ENCODE peak calls at places on chromosome 13, in four cellular contexts. One of them, this sample, is unnamed.
A peak's percentile ranks its signal among the peaks of the same experiment; 100 is the strongest.

GRCh38 chr13:76329004-76329403 is 557.2 kb downstream of the KCTD12 start:
- DNase-seq in Calu3: no peak
- DNase-seq in stimulated activated CD8-positive, alpha-beta memory T cell treated with anti-CD3 and anti-CD28 coated beads, Interleukin-12 subunit alpha, Interleukin-12 subunit beta, amount 100 ng/mL, for 4 hours: no peak
- DNase-seq in CD4-positive, alpha-beta T cell: no peak
- DNase-seq in this sample: no peak

GRCh38 chr13:71459708-71460107 is 407.3 kb downstream of the DACH1 start:
- DNase-seq in Calu3: no peak
- DNase-seq in CD4-positive, alpha-beta T cell: no peak
- DNase-seq in stimulated activated CD8-positive, alpha-beta memory T cell treated with anti-CD3 and anti-CD28 coated beads, Interleukin-12 subunit alpha, Interleukin-12 subunit beta, amount 100 ng/mL, for 4 hours: no peak
- DNase-seq in this sample: no peak

GRCh38 chr13:40193290-40194203 is 472.9 kb downstream of the FOXO1 start:
- DNase-seq in CD4-positive, alpha-beta T cell: no peak
- DNase-seq in stimulated activated CD8-positive, alpha-beta memory T cell treated with anti-CD3 and anti-CD28 coated beads, Interleukin-12 subunit alpha, Interleukin-12 subunit beta, amount 100 ng/mL, for 4 hours: no peak
- DNase-seq in Calu3: no peak
- DNase-seq in this sample: no peak

GRCh38 chr13:47826481-47826880 is 174.6 kb downstream of the SUCLA2 start:
- DNase-seq in CD4-positive, alpha-beta T cell: no peak
- DNase-seq in Calu3: no peak
- DNase-seq in stimulated activated CD8-positive, alpha-beta memory T cell treated with anti-CD3 and anti-CD28 coated beads, Interleukin-12 subunit alpha, Interleukin-12 subunit beta, amount 100 ng/mL, for 4 hours: no peak
- DNase-seq in this sample: no peak

GRCh38 chr13:40230833-40231266 is 435.6 kb downstream of the FOXO1 start:
- DNase-seq in Calu3: no peak
- DNase-seq in stimulated activated CD8-positive, alpha-beta memory T cell treated with anti-CD3 and anti-CD28 coated beads, Interleukin-12 subunit alpha, Interleukin-12 subunit beta, amount 100 ng/mL, for 4 hours: no peak
- DNase-seq in CD4-positive, alpha-beta T cell: no peak
- DNase-seq in this sample: no peak

GRCh38 chr13:27020415-27020814 is 151.2 kb downstream of the USP12 start:
- DNase-seq in Calu3: no peak
- DNase-seq in CD4-positive, alpha-beta T cell: no peak
- DNase-seq in stimulated activated CD8-positive, alpha-beta memory T cell treated with anti-CD3 and anti-CD28 coated beads, Interleukin-12 subunit alpha, Interleukin-12 subunit beta, amount 100 ng/mL, for 4 hours: no peak
- DNase-seq in this sample: no peak

GRCh38 chr13:112995395-112996091 is 26.5 kb downstream of the MCF2L start:
- DNase-seq in stimulated activated CD8-positive, alpha-beta memory T cell treated with anti-CD3 and anti-CD28 coated beads, Interleukin-12 subunit alpha, Interleukin-12 subunit beta, amount 100 ng/mL, for 4 hours: no peak
- DNase-seq in CD4-positive, alpha-beta T cell: no peak
- DNase-seq in Calu3: peak; percentile 63
- DNase-seq in this sample: peak; percentile 30

GRCh38 chr13:84400711-84401110 is 518.4 kb upstream of the SLITRK1 start:
- DNase-seq in CD4-positive, alpha-beta T cell: no peak
- DNase-seq in Calu3: no peak
- DNase-seq in stimulated activated CD8-positive, alpha-beta memory T cell treated with anti-CD3 and anti-CD28 coated beads, Interleukin-12 subunit alpha, Interleukin-12 subunit beta, amount 100 ng/mL, for 4 hours: no peak
- DNase-seq in this sample: no peak

GRCh38 chr13:40102854-40103253 is 447.4 kb downstream of the COG6 start:
- DNase-seq in stimulated activated CD8-positive, alpha-beta memory T cell treated with anti-CD3 and anti-CD28 coated beads, Interleukin-12 subunit alpha, Interleukin-12 subunit beta, amount 100 ng/mL, for 4 hours: peak; percentile 57
- DNase-seq in Calu3: peak; percentile 28
- DNase-seq in CD4-positive, alpha-beta T cell: peak; percentile 49
- DNase-seq in this sample: no peak

GRCh38 chr13:75421133-75421532 is 60.8 kb downstream of the TBC1D4 start:
- DNase-seq in stimulated activated CD8-positive, alpha-beta memory T cell treated with anti-CD3 and anti-CD28 coated beads, Interleukin-12 subunit alpha, Interleukin-12 subunit beta, amount 100 ng/mL, for 4 hours: no peak
- DNase-seq in Calu3: no peak
- DNase-seq in CD4-positive, alpha-beta T cell: no peak
- DNase-seq in this sample: no peak